ENCODE peak calls at places on chromosome 17, in seven cellular contexts. J is stomach; P is esophagus squamous epithelium; A is spleen; F is effector memory CD4-positive, alpha-beta T cell; O is upper lobe of right lung; L is heart left ventricle. V is an unnamed sample. For H3K4me1, the result is how much of the 10 kb centered on the place peaks cover.

GRCh38 chr17:21215935-21216334 is 2.0 kb upstream of the TMEM11 start:
- DNase-seq in J (no peak), O (no peak), P (no peak), A (no peak), L (no peak), F (no peak), V (no peak)

GRCh38 chr17:9658593-9659211 is 13.4 kb downstream of the USP43 start:
- DNase-seq in J (no peak), L (no peak), A (no peak), P (no peak), F (no peak), O (no peak), V (no peak)

GRCh38 chr17:77451271-77451893 is 310.6 kb downstream of the SEC14L1 start:
- DNase-seq in P (no peak), F (peak), A (peak), O (peak), J (peak), L (peak), V (no peak)

GRCh38 chr17:40309031-40309937 is at the start of gene RARA:
- DNase-seq in J (peak), P (no peak), O (peak), F (no peak), A (peak), L (peak), V (no peak)

GRCh38 chr17:17511971-17512858 is 16.0 kb upstream of the RASD1 start:
- DNase-seq in O (no peak), L (no peak), A (peak), J (peak), F (no peak), P (no peak), V (no peak)

GRCh38 chr17:77320046-77320445 is 179.3 kb downstream of the SEC14L1 start:
- DNase-seq in J (no peak), F (no peak), L (no peak), O (peak), A (peak), P (no peak), V (no peak)

GRCh38 chr17:72136692-72137550 is 16.1 kb downstream of the SOX9 start:
- DNase-seq in O (no peak), A (no peak), L (no peak), P (no peak), F (no peak), J (no peak), V (no peak)

GRCh38 chr17:77771587-77771986 is 186.9 kb upstream of the TNRC6C start:
- DNase-seq in J (no peak), O (no peak), F (no peak), P (no peak), A (no peak), L (no peak), V (no peak)

GRCh38 chr17:69246726-69247375 is 18.2 kb upstream of the ABCA10 start:
- DNase-seq in A (no peak), L (no peak), J (no peak), O (no peak), F (no peak), P (no peak), V (peak)

GRCh38 chr17:52410781-52411180 is 252.3 kb upstream of the CA10 start:
- DNase-seq in O (no peak), F (no peak), L (no peak), J (no peak), A (no peak), P (no peak), V (no peak)

GRCh38 chr17:15261818-15262290 is 3.3 kb downstream of the PMP22 start:
- DNase-seq in F (no peak), O (no peak), A (no peak), P (no peak), J (no peak), L (no peak), V (no peak)

GRCh38 chr17:65559802-65560627 is 1.4 kb downstream of the AXIN2 start:
- DNase-seq in P (no peak), L (peak), J (peak), F (no peak), O (peak), A (peak), V (no peak)

GRCh38 chr17:77581480-77581879 is 377.0 kb upstream of the TNRC6C start:
- DNase-seq in O (peak), A (no peak), P (no peak), J (no peak), L (no peak), F (no peak), V (no peak)

GRCh38 chr17:68378202-68379149 is 78.8 kb downstream of the WIPI1 start:
- DNase-seq in A (peak), F (no peak), P (peak), J (peak), O (peak), L (peak), V (no peak)

GRCh38 chr17:80177986-80178590 is 8.3 kb downstream of the CARD14 start:
- DNase-seq in J (no peak), O (no peak), P (no peak), F (no peak), A (no peak), L (no peak), V (no peak)

GRCh38 chr17:59346876-59347407 is 15.5 kb downstream of the YPEL2 start:
- DNase-seq in J (no peak), A (no peak), P (no peak), F (no peak), O (no peak), L (no peak), V (no peak)

GRCh38 chr17:14940946-14941280 is 324.2 kb downstream of the PMP22 start:
- DNase-seq in A (no peak), J (no peak), F (no peak), O (no peak), P (no peak), L (no peak), V (no peak)

GRCh38 chr17:41792835-41793748 is 6.6 kb upstream of the JUP start:
- DNase-seq in L (peak), J (peak), O (peak), A (no peak), P (no peak), F (no peak), V (no peak)

GRCh38 chr17:82871776-82872561 is 32.1 kb upstream of the ZNF750 start:
- DNase-seq in F (no peak), A (peak), P (no peak), O (no peak), J (no peak), L (no peak), V (no peak)

GRCh38 chr17:66364508-66365203 is 62.2 kb downstream of the PRKCA start:
- DNase-seq in A (no peak), F (no peak), L (no peak), P (no peak), O (no peak), J (no peak), V (no peak)

DNA sequence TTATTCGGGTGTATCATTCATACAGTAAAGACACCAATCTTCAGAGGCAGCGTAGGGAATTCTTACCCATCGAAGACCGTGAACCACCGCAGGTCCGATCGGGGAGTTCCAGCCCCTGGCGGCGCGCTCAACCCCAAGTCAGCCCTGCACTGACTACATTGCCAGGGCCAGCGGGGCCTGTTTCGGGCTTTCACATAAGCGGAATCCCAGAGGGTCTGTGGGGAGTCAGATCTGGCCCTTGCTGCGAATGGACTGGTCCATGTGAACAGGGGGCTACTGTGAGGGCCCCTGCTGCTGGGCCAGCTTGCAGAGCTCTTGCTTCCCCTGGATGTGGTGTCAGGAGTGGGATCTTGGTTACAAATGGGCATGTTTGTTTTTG is 7.6 kb downstream of the PDE6G start:
- DNase-seq in L (no peak), A (no peak), J (no peak), F (no peak), O (no peak), P (no peak), V (no peak)
- H3K4me1 ChIP-seq in L (under half), A (under half), J (under half), F (under half), O (under half), P (under half), V (under half)

GRCh38 chr17:62652251-62653001 is 25.0 kb downstream of the MRC2 start:
- DNase-seq in F (no peak), P (no peak), A (peak), J (peak), L (peak), O (peak), V (no peak)

GRCh38 chr17:62656446-62656845 is 29.0 kb downstream of the MRC2 start:
- DNase-seq in P (no peak), J (no peak), O (peak), L (no peak), A (no peak), F (no peak), V (no peak)

GRCh38 chr17:62653831-62654829 is 26.7 kb downstream of the MRC2 start:
- DNase-seq in L (peak), A (no peak), O (peak), P (no peak), F (no peak), J (peak), V (no peak)

GRCh38 chr17:62650587-62650986 is 23.1 kb downstream of the MRC2 start:
- DNase-seq in L (no peak), A (no peak), J (no peak), O (peak), F (no peak), P (no peak), V (no peak)

GRCh38 chr17:62653002-62653830 is 25.7 kb downstream of the MRC2 start:
- DNase-seq in L (peak), F (peak), A (peak), O (peak), P (no peak), J (peak), V (no peak)
- H3K4me1 ChIP-seq in L (under half), F (under half), A (under half), O (under half), P (under half), J (under half), V (under half)

GRCh38 chr17:76271669-76272540 is 6.8 kb downstream of the UBALD2 start:
- DNase-seq in L (no peak), A (peak), J (peak), P (no peak), O (peak), F (peak), V (no peak)
- H3K4me1 ChIP-seq in L (half or more), A (half or more), J (half or more), P (half or more), O (half or more), F (half or more), V (under half)

DNA sequence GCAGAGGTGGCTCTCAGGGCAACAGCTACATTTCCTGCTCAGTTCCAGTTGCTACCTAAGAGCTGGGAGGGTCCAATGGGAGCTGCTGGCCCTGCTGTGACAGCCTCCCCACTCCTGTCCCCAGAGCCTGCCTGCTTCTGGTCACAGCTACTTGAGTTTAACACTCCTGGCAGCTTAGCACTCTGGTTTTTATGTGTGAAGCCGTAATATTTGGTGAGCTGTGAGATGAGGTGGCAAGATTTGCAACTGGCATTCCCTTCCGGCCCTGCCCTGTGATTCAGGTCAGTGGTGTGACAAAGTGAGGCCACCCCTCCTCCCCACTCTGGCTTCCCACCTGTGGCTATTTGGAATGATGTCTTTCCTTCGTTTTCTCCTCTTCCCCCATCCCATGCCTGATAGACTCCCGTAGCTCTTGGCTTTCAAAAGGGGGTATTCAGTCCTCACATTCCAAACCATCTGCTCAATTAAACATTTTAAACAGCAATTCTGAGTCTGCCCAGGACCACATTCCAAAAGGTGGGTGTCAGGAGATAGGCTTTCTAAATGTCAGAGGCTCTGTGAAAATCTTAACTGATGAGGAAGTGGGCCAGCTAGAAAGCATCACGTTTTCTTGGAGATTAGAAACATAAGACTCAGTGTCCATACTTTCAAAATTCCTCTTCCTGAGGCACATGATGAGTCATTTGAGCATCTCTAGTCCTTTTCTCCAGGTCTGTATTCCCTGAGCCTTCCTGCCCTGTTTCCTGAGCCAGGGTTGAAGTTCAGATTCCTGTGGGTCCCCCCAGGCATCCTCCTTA is 42.7 kb upstream of the SKAP1 start:
- DNase-seq in L (no peak), F (no peak), P (no peak), J (no peak), O (no peak), A (no peak), V (no peak)
- H3K4me1 ChIP-seq in L (under half), F (under half), P (under half), J (under half), O (under half), A (under half), V (under half)

GRCh38 chr17:7215652-7216139 is 3.9 kb downstream of the DLG4 start:
- DNase-seq in A (no peak), P (no peak), J (no peak), O (no peak), L (no peak), F (no peak), V (no peak)
- H3K4me1 ChIP-seq in A (half or more), P (under half), J (half or more), O (half or more), L (half or more), F (under half), V (under half)

DNA sequence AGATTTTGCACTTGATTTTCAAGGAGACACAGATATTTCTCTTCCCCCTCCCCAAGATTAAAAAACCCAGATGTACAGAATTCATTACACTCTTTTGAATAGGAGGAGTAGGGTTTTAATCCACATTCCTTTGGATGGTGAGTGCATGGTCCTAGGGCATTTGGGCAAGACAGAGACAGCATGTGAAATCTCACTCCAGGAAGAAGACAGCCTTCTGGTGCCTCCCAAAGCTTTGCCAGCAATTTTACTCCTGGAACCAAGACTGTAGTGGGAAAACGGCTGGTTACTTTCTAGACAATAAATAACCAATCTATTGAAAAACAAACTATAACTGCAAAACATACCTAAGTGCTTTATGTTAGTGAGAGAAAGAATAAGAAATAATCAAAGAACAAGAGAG is 15.2 kb downstream of the TEX2 start:
- DNase-seq in J (no peak), F (no peak), O (no peak), A (no peak), L (no peak), P (no peak), V (no peak)
- H3K4me1 ChIP-seq in J (under half), F (under half), O (under half), A (under half), L (under half), P (under half), V (under half)

GRCh38 chr17:44358066-44358465 is 5.6 kb downstream of the FAM171A2 start:
- DNase-seq in L (no peak), O (no peak), P (no peak), F (no peak), J (no peak), A (no peak), V (no peak)

GRCh38 chr17:44360144-44360533 is 3.5 kb downstream of the FAM171A2 start:
- DNase-seq in F (no peak), O (no peak), A (no peak), J (no peak), P (no peak), L (no peak), V (no peak)

GRCh38 chr17:44360826-44361225 is 2.8 kb downstream of the FAM171A2 start:
- DNase-seq in A (no peak), P (no peak), O (no peak), J (no peak), F (no peak), L (no peak), V (no peak)

GRCh38 chr17:44359458-44360143 is 4.1 kb downstream of the FAM171A2 start:
- DNase-seq in L (no peak), O (no peak), P (no peak), A (no peak), J (no peak), F (no peak), V (no peak)

DNA sequence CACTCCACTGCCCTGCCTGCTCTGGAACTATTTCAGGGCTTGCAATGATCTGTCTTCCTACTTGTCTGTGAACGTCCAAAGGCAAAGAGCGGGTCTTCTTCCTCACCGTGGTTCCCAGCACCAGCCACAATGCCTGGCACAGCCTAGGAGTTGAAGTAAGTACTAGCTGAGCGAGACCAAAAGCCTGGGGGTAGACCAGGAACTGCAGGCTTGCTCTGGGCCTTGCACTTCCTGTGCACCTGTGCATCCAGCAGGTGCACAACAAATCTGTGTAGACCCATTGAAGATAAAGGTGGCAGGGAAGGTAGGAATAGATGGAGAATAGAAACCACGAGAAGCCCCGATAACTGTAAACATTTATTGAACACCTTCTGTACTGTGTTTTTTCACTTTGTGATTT is 4.7 kb downstream of the FAM171A2 start:
- DNase-seq in J (no peak), L (no peak), P (no peak), F (no peak), O (no peak), A (no peak), V (no peak)
- H3K4me1 ChIP-seq in J (under half), L (under half), P (under half), F (under half), O (under half), A (under half), V (under half)

GRCh38 chr17:50065056-50065455 is 9.1 kb downstream of the ITGA3 start:
- DNase-seq in P (no peak), A (no peak), F (no peak), L (no peak), J (no peak), O (no peak), V (no peak)
- H3K4me1 ChIP-seq in P (half or more), A (under half), F (under half), L (half or more), J (under half), O (half or more), V (under half)

GRCh38 chr17:58004060-58004459 is 3.0 kb downstream of the SRSF1 start:
- DNase-seq in P (no peak), O (no peak), F (no peak), J (no peak), L (no peak), A (no peak), V (no peak)
- H3K4me1 ChIP-seq in P (under half), O (half or more), F (under half), J (under half), L (under half), A (half or more), V (under half)

GRCh38 chr17:74530751-74531150 is 524 bp downstream of the CD300LB start:
- DNase-seq in F (no peak), L (no peak), P (no peak), O (no peak), J (no peak), A (no peak), V (no peak)
- H3K4me1 ChIP-seq in F (under half), L (under half), P (under half), O (under half), J (under half), A (under half), V (under half)

V was measured in iPS DF 6.9.